ENCODE peak calls at places on chromosomes 3 and 15, in ten cellular contexts. T, D, B, U, F, A, G, W, P and O are unnamed samples. For H3K27me3, the result is how much of the 10 kb centered on the place peaks cover.

GRCh38 chr3:9878700-9879099 is 1.4 kb downstream of the CIDEC start:
- DNase-seq in T (no peak), D (no peak), B (no peak), U (no peak), F (no peak), A (no peak), G (peak), W (no peak), P (no peak), O (no peak)

GRCh38 chr3:101085752-101086151 is 92.5 kb upstream of the ABI3BP start:
- DNase-seq in T (no peak), D (no peak), B (no peak), U (no peak), F (no peak), A (no peak), G (no peak), W (no peak), P (no peak), O (no peak)

GRCh38 chr15:83659011-83659811 is 5.3 kb downstream of the ADAMTSL3 start:
- DNase-seq in T (no peak), D (no peak), B (no peak), U (peak), F (no peak), A (no peak), G (no peak), W (no peak), P (no peak), O (no peak)

GRCh38 chr15:49380912-49381311 is 42.1 kb upstream of the FGF7 start:
- DNase-seq in T (no peak), D (no peak), B (no peak), U (no peak), F (no peak), A (no peak), G (no peak), W (peak), P (peak), O (no peak)

GRCh38 chr3:46901061-46901460 is 23.5 kb downstream of the PTH1R start:
- DNase-seq in T (no peak), D (no peak), B (no peak), U (no peak), F (no peak), A (no peak), G (no peak), W (no peak), P (no peak), O (no peak)

GRCh38 chr3:16253601-16254000 is 11.1 kb downstream of the DPH3 start:
- DNase-seq in T (no peak), D (no peak), B (no peak), U (no peak), F (no peak), A (no peak), G (no peak), W (no peak), P (no peak), O (peak)

GRCh38 chr15:31867536-31868442 is 162.5 kb upstream of the CHRNA7 start:
- DNase-seq in T (no peak), D (no peak), B (peak), U (no peak), F (no peak), A (peak), G (peak), W (peak), P (peak), O (no peak)

GRCh38 chr3:68876112-68876713 is 56.1 kb downstream of the TAFA4 start:
- DNase-seq in T (peak), D (peak), B (peak), U (no peak), F (no peak), A (peak), G (no peak), W (peak), P (peak), O (no peak)

GRCh38 chr15:30953731-30954378 is 37.6 kb downstream of the MTMR10 start:
- DNase-seq in T (peak), D (peak), B (peak), U (no peak), F (no peak), A (peak), G (no peak), W (peak), P (peak), O (no peak)

DNA sequence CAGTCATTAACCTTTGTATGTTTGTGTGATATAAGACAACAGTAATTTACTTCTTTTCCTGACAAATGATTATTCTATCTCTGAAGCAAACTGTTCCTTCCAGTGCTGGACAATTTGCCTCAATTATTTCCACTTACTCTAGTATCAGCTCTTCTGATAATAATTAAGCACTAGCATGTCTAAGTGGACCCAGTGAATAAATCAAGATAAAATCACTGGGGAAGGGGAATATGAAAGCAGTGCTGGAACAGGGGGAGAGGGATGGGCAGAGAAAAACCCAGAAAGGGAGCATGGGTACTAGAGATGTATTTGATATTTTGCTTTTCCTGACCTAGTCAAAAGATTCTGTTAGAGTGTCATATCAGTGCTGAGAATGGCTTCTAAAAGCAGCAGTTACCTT is 54.2 kb downstream of the SYN2 start:
- DNase-seq in T (no peak), D (no peak), B (no peak), U (no peak), F (no peak), A (no peak), G (no peak), W (no peak), P (no peak), O (no peak)
- H3K27me3 ChIP-seq in T (under half), D (under half), B (under half), U (under half), F (under half), A (under half), G (under half), W (under half), P (under half), O (under half)

DNA sequence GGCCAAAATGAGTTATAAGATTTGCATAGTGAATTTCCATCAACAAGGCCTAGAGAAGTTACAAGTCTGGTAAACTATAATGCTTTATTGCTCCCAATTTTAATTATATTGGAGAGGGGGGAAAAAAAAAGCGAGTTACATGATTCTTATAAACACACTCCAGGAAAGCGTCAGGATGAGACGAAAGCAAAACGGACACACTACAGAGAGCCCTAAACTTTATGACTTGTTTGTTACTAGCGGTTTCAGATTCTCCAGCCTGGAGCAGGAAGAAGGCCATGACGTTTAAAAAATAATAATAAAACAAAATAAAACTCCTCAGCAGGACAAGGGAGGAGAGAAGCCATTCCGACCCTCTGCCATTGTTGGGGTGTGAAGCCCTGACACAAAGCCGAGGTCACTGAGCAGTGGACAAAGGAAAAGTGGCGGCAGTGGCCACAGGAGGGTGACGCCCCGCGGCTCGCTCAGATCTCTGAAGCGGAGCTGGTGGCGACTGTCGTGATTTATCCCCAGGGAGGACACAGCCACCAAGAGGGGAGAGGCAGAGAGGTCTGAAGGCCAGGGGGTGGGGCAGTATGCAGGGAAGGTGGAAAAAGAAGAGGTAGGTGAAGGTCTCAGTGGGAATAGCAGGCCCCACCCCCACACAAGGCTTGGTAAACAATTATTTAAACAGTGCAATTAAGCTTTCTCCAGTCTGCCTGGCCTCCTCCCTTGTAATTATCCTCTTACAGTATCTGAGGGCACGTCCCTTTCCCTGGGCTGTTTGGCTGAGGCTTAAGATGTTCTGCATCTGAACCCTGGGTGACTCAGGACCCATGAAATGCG is 45.3 kb downstream of the ADAMTS9 start:
- DNase-seq in T (no peak), D (no peak), B (no peak), U (no peak), F (no peak), A (no peak), G (no peak), W (no peak), P (no peak), O (no peak)
- TF ChIP-seq CTCF in T (no peak), D (no peak), B (no peak), U (no peak), F (no peak), A (no peak), G (no peak), W (no peak), P (no peak), O (no peak)

GRCh38 chr15:32904448-32904847 is 186.6 kb downstream of the GREM1 start:
- DNase-seq in T (no peak), D (no peak), B (no peak), U (no peak), F (no peak), A (no peak), G (no peak), W (no peak), P (no peak), O (no peak)

GRCh38 chr15:32898991-32899613 is 181.3 kb downstream of the GREM1 start:
- DNase-seq in T (no peak), D (no peak), B (no peak), U (no peak), F (no peak), A (no peak), G (no peak), W (no peak), P (no peak), O (no peak)

GRCh38 chr15:32903591-32903990 is 185.8 kb downstream of the GREM1 start:
- DNase-seq in T (no peak), D (no peak), B (no peak), U (no peak), F (no peak), A (no peak), G (no peak), W (no peak), P (no peak), O (no peak)

GRCh38 chr15:32901192-32901591 is 183.4 kb downstream of the GREM1 start:
- DNase-seq in T (no peak), D (no peak), B (no peak), U (no peak), F (no peak), A (no peak), G (no peak), W (no peak), P (no peak), O (no peak)

GRCh38 chr15:32901995-32902394 is 184.2 kb downstream of the GREM1 start:
- DNase-seq in T (no peak), D (no peak), B (no peak), U (no peak), F (no peak), A (no peak), G (no peak), W (no peak), P (no peak), O (no peak)
- H3K4me3 ChIP-seq in T (no peak), D (no peak), B (no peak), U (no peak), F (no peak), A (no peak), G (no peak), W (no peak), P (no peak), O (no peak)

GRCh38 chr3:172982731-172983364 is 158.2 kb downstream of the SPATA16 start:
- DNase-seq in T (no peak), D (no peak), B (peak), U (no peak), F (no peak), A (peak), G (no peak), W (no peak), P (no peak), O (no peak)
- H3K27me3 ChIP-seq in T (under half), D (under half), B (under half), U (under half), F (under half), A (under half), G (under half), W (under half), P (under half), O (under half)

GRCh38 chr3:183242431-183242830 is 10.6 kb upstream of the B3GNT5 start:
- DNase-seq in T (no peak), D (no peak), B (no peak), U (no peak), F (no peak), A (no peak), G (no peak), W (no peak), P (no peak), O (no peak)

GRCh38 chr3:183249006-183249718 is 3.9 kb upstream of the B3GNT5 start:
- DNase-seq in T (no peak), D (no peak), B (no peak), U (no peak), F (no peak), A (no peak), G (no peak), W (no peak), P (no peak), O (no peak)

GRCh38 chr3:183244219-183244618 is 8.8 kb upstream of the B3GNT5 start:
- DNase-seq in T (no peak), D (no peak), B (no peak), U (no peak), F (no peak), A (peak), G (no peak), W (no peak), P (peak), O (no peak)

GRCh38 chr3:183247190-183247589 is 5.9 kb upstream of the B3GNT5 start:
- DNase-seq in T (no peak), D (no peak), B (no peak), U (no peak), F (no peak), A (no peak), G (no peak), W (no peak), P (no peak), O (no peak)

DNA sequence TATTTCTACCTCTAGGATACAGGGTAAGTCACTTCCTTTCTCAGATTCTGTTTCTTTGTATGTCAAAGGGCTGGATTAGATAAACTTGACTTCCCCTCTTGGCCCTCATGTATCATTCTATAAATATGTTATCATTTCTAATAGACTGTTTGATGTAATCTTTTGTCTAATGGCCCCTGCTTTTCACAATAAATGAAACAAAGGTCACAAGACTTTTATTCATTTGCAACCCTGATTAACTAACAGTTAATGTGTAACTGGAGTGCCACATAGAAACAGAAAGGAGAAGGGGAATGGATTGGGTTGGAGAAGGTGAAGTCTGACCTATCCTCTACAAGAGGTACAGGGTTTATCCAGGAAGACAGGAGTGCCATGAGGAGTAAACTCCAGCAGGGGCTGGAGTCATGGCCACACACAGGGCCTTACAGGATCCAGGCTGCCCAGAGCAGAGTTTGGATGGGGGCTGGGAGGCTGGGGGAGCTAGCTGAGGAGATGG is 8.0 kb upstream of the B3GNT5 start:
- DNase-seq in T (no peak), D (no peak), B (no peak), U (no peak), F (no peak), A (peak), G (no peak), W (no peak), P (no peak), O (no peak)
- TF ChIP-seq CTCF in T (no peak), D (no peak), B (no peak), U (no peak), F (no peak), A (no peak), G (no peak), W (no peak), P (no peak), O (no peak)

DNA sequence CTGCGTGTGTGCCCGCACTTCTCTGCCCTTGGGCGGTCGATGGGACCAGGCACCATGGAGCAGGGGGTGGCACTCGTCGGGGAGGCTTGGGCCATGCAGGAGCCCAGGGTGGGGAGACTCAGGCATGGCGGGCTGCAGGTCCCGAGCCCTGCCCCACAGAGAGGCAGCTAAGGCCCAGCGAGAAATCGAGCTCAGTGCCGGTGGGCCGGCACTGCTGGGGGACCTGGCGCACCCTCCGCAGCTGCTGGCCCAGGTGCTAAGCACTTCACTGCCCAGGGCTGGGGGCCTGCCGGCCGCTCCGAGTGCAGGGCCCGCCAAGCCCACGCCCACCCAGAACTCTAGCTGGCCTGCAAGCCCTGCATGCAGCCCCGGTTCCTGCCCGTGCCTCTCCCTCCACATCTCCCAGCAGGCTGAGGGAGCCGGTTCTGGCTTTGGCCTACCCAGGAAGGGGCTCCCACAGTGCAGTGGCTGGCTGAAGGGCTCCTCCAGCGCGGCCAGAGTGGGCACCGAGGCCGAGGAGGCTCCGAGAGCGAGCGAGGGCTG is 553 bp upstream of the RTP4 start:
- DNase-seq in T (no peak), D (no peak), B (no peak), U (no peak), F (no peak), A (no peak), G (no peak), W (no peak), P (no peak), O (no peak)
- H3K4me3 ChIP-seq in T (no peak), D (no peak), B (no peak), U (peak), F (peak), A (no peak), G (peak), W (no peak), P (no peak), O (peak)